ENCODE peak calls at places on chromosomes 6 and 20, in five cellular contexts. One of them, this sample, is unnamed.
A peak's percentile ranks its signal among the peaks of the same experiment; 100 is the strongest.

GRCh38 chr6:36915599-36915998 is 29.8 kb downstream of the C6orf89 start:
- DNase-seq in nucleus accumbens: no peak
- DNase-seq in stimulated activated CD8-positive, alpha-beta memory T cell treated with anti-CD3 and anti-CD28 coated beads, Interleukin-4, amount 100 ng/mL, for 24 hours: no peak
- DNase-seq in NCI-H1105: no peak
- DNase-seq in naive thymus-derived CD8-positive, alpha-beta T cell: no peak
- DNase-seq in this sample: no peak

GRCh38 chr6:1461207-1461606 is 71.8 kb downstream of the FOXF2 start:
- DNase-seq in stimulated activated CD8-positive, alpha-beta memory T cell treated with anti-CD3 and anti-CD28 coated beads, Interleukin-4, amount 100 ng/mL, for 24 hours: no peak
- DNase-seq in naive thymus-derived CD8-positive, alpha-beta T cell: no peak
- DNase-seq in NCI-H1105: no peak
- DNase-seq in nucleus accumbens: no peak
- DNase-seq in this sample: no peak

GRCh38 chr6:114339706-114340105 is 3.1 kb downstream of the HS3ST5 start:
- DNase-seq in naive thymus-derived CD8-positive, alpha-beta T cell: no peak
- DNase-seq in stimulated activated CD8-positive, alpha-beta memory T cell treated with anti-CD3 and anti-CD28 coated beads, Interleukin-4, amount 100 ng/mL, for 24 hours: no peak
- DNase-seq in nucleus accumbens: no peak
- DNase-seq in NCI-H1105: no peak
- DNase-seq in this sample: no peak

GRCh38 chr6:3226422-3227362 is 761 bp downstream of the TUBB2B start:
- DNase-seq in nucleus accumbens: no peak
- DNase-seq in naive thymus-derived CD8-positive, alpha-beta T cell: peak; percentile 15
- DNase-seq in stimulated activated CD8-positive, alpha-beta memory T cell treated with anti-CD3 and anti-CD28 coated beads, Interleukin-4, amount 100 ng/mL, for 24 hours: no peak
- DNase-seq in NCI-H1105: peak; percentile 46
- DNase-seq in this sample: no peak

GRCh38 chr20:3811421-3812258 is 8.7 kb upstream of the AP5S1 start:
- DNase-seq in naive thymus-derived CD8-positive, alpha-beta T cell: peak; percentile 85
- DNase-seq in stimulated activated CD8-positive, alpha-beta memory T cell treated with anti-CD3 and anti-CD28 coated beads, Interleukin-4, amount 100 ng/mL, for 24 hours: peak; percentile 89
- DNase-seq in nucleus accumbens: peak; percentile 92
- DNase-seq in NCI-H1105: peak; percentile 94
- DNase-seq in this sample: peak; percentile 81

GRCh38 chr20:40160151-40160550 is 528.9 kb downstream of the MAFB start:
- DNase-seq in nucleus accumbens: peak; percentile 13
- DNase-seq in stimulated activated CD8-positive, alpha-beta memory T cell treated with anti-CD3 and anti-CD28 coated beads, Interleukin-4, amount 100 ng/mL, for 24 hours: no peak
- DNase-seq in naive thymus-derived CD8-positive, alpha-beta T cell: no peak
- DNase-seq in NCI-H1105: peak; percentile 3
- DNase-seq in this sample: peak; percentile 4

GRCh38 chr6:105136433-105137350 is 43.1 kb downstream of the POPDC3 start:
- DNase-seq in stimulated activated CD8-positive, alpha-beta memory T cell treated with anti-CD3 and anti-CD28 coated beads, Interleukin-4, amount 100 ng/mL, for 24 hours: no peak
- DNase-seq in naive thymus-derived CD8-positive, alpha-beta T cell: peak; percentile 12
- DNase-seq in NCI-H1105: peak; percentile 58
- DNase-seq in nucleus accumbens: peak; percentile 64
- DNase-seq in this sample: no peak

GRCh38 chr6:72683797-72684196 is 61.9 kb downstream of the KCNQ5 start:
- DNase-seq in nucleus accumbens: no peak
- DNase-seq in naive thymus-derived CD8-positive, alpha-beta T cell: no peak
- DNase-seq in NCI-H1105: no peak
- DNase-seq in stimulated activated CD8-positive, alpha-beta memory T cell treated with anti-CD3 and anti-CD28 coated beads, Interleukin-4, amount 100 ng/mL, for 24 hours: no peak
- DNase-seq in this sample: no peak

GRCh38 chr6:26222587-26222986 is 135.4 kb downstream of the HFE start:
- DNase-seq in stimulated activated CD8-positive, alpha-beta memory T cell treated with anti-CD3 and anti-CD28 coated beads, Interleukin-4, amount 100 ng/mL, for 24 hours: no peak
- DNase-seq in nucleus accumbens: no peak
- DNase-seq in naive thymus-derived CD8-positive, alpha-beta T cell: no peak
- DNase-seq in NCI-H1105: no peak
- DNase-seq in this sample: no peak

GRCh38 chr6:35011096-35012041 is 122.3 kb downstream of the ANKS1A start:
- DNase-seq in stimulated activated CD8-positive, alpha-beta memory T cell treated with anti-CD3 and anti-CD28 coated beads, Interleukin-4, amount 100 ng/mL, for 24 hours: no peak
- DNase-seq in naive thymus-derived CD8-positive, alpha-beta T cell: no peak
- DNase-seq in NCI-H1105: no peak
- DNase-seq in nucleus accumbens: no peak
- DNase-seq in this sample: no peak